ENCODE peak calls at places on chromosomes 3 and 15, in five cellular contexts. One of them, this sample, is unnamed.

GRCh38 chr3:69451594-69451993 is 65.7 kb upstream of the FRMD4B start:
- DNase-seq in DND-41: no peak
- DNase-seq in body of pancreas: no peak
- DNase-seq in IMR-90: no peak
- DNase-seq in foreskin keratinocyte: no peak
- DNase-seq in this sample: no peak

GRCh38 chr3:196317702-196318467 is at the start of gene DYNLT2B:
- DNase-seq in foreskin keratinocyte: peak
- DNase-seq in body of pancreas: peak
- DNase-seq in IMR-90: peak
- DNase-seq in DND-41: peak
- DNase-seq in this sample: peak

GRCh38 chr3:141680620-141681389 is 57.3 kb upstream of the RNF7 start:
- DNase-seq in DND-41: peak
- DNase-seq in body of pancreas: peak
- DNase-seq in IMR-90: peak
- DNase-seq in foreskin keratinocyte: peak
- DNase-seq in this sample: peak

GRCh38 chr15:78414608-78415250 is 23.3 kb upstream of the IREB2 start:
- DNase-seq in foreskin keratinocyte: no peak
- DNase-seq in DND-41: no peak
- DNase-seq in body of pancreas: no peak
- DNase-seq in IMR-90: no peak
- DNase-seq in this sample: no peak

GRCh38 chr3:14234197-14235002 is 55.8 kb downstream of the LSM3 start:
- DNase-seq in foreskin keratinocyte: peak
- DNase-seq in DND-41: no peak
- DNase-seq in body of pancreas: no peak
- DNase-seq in IMR-90: peak
- DNase-seq in this sample: no peak

GRCh38 chr3:30913176-30913575 is 18.7 kb upstream of the GADL1 start:
- DNase-seq in foreskin keratinocyte: no peak
- DNase-seq in IMR-90: no peak
- DNase-seq in DND-41: no peak
- DNase-seq in body of pancreas: no peak
- DNase-seq in this sample: peak

GRCh38 chr3:37601832-37602231 is 259.8 kb upstream of the CTDSPL start:
- DNase-seq in DND-41: no peak
- DNase-seq in IMR-90: no peak
- DNase-seq in body of pancreas: no peak
- DNase-seq in foreskin keratinocyte: no peak
- DNase-seq in this sample: no peak

GRCh38 chr15:60859996-60860494 is 369.1 kb downstream of the RORA start:
- DNase-seq in body of pancreas: no peak
- DNase-seq in IMR-90: peak
- DNase-seq in DND-41: no peak
- DNase-seq in foreskin keratinocyte: peak
- DNase-seq in this sample: no peak

GRCh38 chr15:40320931-40321371 is 2.5 kb upstream of the INAFM2 start:
- DNase-seq in body of pancreas: peak
- DNase-seq in IMR-90: peak
- DNase-seq in DND-41: peak
- DNase-seq in foreskin keratinocyte: no peak
- DNase-seq in this sample: peak

GRCh38 chr3:109952924-109953323 is 615.6 kb upstream of the DPPA4 start:
- DNase-seq in body of pancreas: no peak
- DNase-seq in DND-41: no peak
- DNase-seq in IMR-90: peak
- DNase-seq in foreskin keratinocyte: no peak
- DNase-seq in this sample: peak

GRCh38 chr15:98815207-98815606 is 166.9 kb downstream of the IGF1R start:
- DNase-seq in IMR-90: no peak
- DNase-seq in body of pancreas: no peak
- DNase-seq in DND-41: no peak
- DNase-seq in foreskin keratinocyte: no peak
- DNase-seq in this sample: no peak

GRCh38 chr15:101296418-101297405 is 1.7 kb upstream of the SNRPA1 start:
- DNase-seq in foreskin keratinocyte: peak
- DNase-seq in body of pancreas: no peak
- DNase-seq in IMR-90: peak
- DNase-seq in DND-41: no peak
- DNase-seq in this sample: no peak

GRCh38 chr15:45794768-45795486 is 160.1 kb downstream of the SQOR start:
- DNase-seq in foreskin keratinocyte: no peak
- DNase-seq in IMR-90: no peak
- DNase-seq in body of pancreas: no peak
- DNase-seq in DND-41: no peak
- DNase-seq in this sample: no peak

GRCh38 chr15:69860316-69860715 is 237.4 kb downstream of the TLE3 start:
- DNase-seq in body of pancreas: no peak
- DNase-seq in IMR-90: no peak
- DNase-seq in foreskin keratinocyte: no peak
- DNase-seq in DND-41: no peak
- DNase-seq in this sample: no peak

DNA sequence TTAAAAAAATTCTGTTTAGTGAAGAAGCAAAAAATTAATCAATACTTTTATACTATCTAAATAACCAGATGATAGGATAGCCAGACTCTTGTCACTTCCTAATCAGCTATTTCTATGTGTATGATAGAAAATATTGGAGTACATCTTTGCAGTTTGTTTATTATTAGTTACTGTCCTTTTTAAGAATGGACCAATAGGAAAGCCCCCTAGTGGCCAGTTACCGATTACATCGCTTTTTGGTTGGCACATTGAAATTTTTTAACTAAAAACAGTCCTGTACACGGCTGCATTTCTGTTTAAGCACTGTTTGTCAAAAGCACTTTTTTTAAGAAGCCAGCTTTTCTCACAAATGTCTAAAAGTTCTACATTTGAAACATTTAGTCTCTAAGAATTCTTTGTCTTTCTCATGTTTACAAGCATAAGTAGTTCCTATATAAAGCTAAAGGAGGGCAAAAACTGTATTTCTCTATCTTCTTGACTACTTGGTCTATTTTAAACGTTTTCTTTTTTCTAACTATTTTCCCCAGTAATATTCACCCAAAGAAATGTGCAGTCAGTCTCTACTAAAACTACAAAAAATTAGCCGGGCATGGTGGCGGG is 253.2 kb upstream of the LRTM1 start:
- DNase-seq in IMR-90: no peak
- DNase-seq in DND-41: peak
- DNase-seq in foreskin keratinocyte: no peak
- DNase-seq in body of pancreas: peak
- DNase-seq in this sample: peak
- H3K27ac ChIP-seq in IMR-90: no peak
- H3K27ac ChIP-seq in DND-41: no peak
- H3K27ac ChIP-seq in foreskin keratinocyte: no peak
- H3K27ac ChIP-seq in body of pancreas: no peak
- H3K27ac ChIP-seq in this sample: no peak

DNA sequence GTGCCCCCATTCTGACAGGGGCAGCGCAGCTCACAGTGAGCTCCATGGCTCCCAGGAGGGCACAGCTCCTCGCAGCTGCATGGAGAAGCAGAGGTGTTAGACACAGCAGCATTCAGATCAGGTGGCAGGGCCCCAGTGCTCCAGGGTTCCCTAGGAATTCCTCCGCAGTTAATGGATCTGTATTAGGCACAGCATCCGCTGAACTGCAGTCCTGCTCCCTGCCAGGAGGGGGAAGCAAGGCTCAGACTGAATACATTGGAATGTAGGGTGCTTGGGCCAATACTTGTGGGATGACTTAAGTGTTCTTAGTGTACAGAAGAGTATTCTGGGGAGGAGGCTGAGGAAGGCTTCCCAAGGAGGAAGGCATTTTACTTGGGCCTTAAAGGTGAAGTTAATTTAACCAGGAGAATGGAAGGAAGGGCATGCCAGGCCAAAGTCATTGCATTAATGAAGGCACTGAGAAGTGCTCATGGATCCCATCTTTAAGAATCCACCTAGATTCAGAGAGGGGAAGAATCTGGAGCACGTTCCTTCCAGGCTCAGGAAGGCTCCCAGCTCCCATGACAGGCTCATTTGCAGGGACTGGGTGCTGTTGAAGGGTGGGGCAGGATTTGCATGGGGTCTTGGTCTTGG is 111.6 kb downstream of the RAB11A start:
- DNase-seq in DND-41: peak
- DNase-seq in IMR-90: peak
- DNase-seq in foreskin keratinocyte: peak
- DNase-seq in body of pancreas: peak
- DNase-seq in this sample: peak
- TF ChIP-seq CTCF in DND-41: peak
- TF ChIP-seq CTCF in IMR-90: peak
- TF ChIP-seq CTCF in foreskin keratinocyte: peak
- TF ChIP-seq CTCF in body of pancreas: peak
- TF ChIP-seq CTCF in this sample: peak

GRCh38 chr3:174937488-174937887 is 78.4 kb downstream of the NAALADL2 start:
- DNase-seq in DND-41: no peak
- DNase-seq in body of pancreas: no peak
- DNase-seq in foreskin keratinocyte: peak
- DNase-seq in IMR-90: peak
- DNase-seq in this sample: peak
- H3K27ac ChIP-seq in DND-41: no peak
- H3K27ac ChIP-seq in body of pancreas: no peak
- H3K27ac ChIP-seq in foreskin keratinocyte: no peak
- H3K27ac ChIP-seq in IMR-90: no peak
- H3K27ac ChIP-seq in this sample: no peak

DNA sequence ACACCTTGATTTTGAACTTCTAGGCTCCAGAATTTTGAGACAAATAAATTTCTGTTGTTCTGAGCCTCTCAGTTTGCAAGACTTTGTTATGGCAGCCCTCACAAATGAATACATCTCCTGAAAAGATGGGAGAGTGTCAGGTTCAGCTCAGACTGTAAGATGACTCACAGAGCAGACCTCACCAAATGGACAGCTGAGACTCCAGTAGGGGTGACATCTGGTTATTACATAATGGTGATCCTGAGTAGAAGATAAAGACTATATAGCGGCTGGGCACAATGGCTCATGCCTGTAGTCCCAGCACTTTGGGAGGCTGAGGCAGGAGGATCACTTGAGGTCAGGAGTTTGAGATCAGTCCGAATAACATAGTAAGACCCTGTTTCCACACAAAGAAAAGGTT is 26.2 kb upstream of the MTMR14 start:
- DNase-seq in DND-41: no peak
- DNase-seq in IMR-90: peak
- DNase-seq in foreskin keratinocyte: peak
- DNase-seq in body of pancreas: no peak
- DNase-seq in this sample: peak
- TF ChIP-seq CTCF in DND-41: no peak
- TF ChIP-seq CTCF in IMR-90: no peak
- TF ChIP-seq CTCF in foreskin keratinocyte: no peak
- TF ChIP-seq CTCF in body of pancreas: no peak
- TF ChIP-seq CTCF in this sample: no peak

GRCh38 chr3:72282918-72283317 is 498.0 kb upstream of the PROK2 start:
- DNase-seq in foreskin keratinocyte: no peak
- DNase-seq in body of pancreas: no peak
- DNase-seq in IMR-90: no peak
- DNase-seq in DND-41: no peak
- DNase-seq in this sample: no peak

GRCh38 chr3:72279068-72279598 is 494.2 kb upstream of the PROK2 start:
- DNase-seq in body of pancreas: no peak
- DNase-seq in DND-41: no peak
- DNase-seq in foreskin keratinocyte: no peak
- DNase-seq in IMR-90: no peak
- DNase-seq in this sample: no peak

GRCh38 chr3:72281551-72281950 is 496.6 kb upstream of the PROK2 start:
- DNase-seq in foreskin keratinocyte: no peak
- DNase-seq in IMR-90: no peak
- DNase-seq in body of pancreas: no peak
- DNase-seq in DND-41: no peak
- DNase-seq in this sample: no peak

GRCh38 chr3:72279631-72280041 is 494.7 kb upstream of the PROK2 start:
- DNase-seq in IMR-90: no peak
- DNase-seq in foreskin keratinocyte: no peak
- DNase-seq in DND-41: no peak
- DNase-seq in body of pancreas: no peak
- DNase-seq in this sample: no peak

GRCh38 chr3:72280876-72281275 is 495.9 kb upstream of the PROK2 start:
- DNase-seq in IMR-90: no peak
- DNase-seq in foreskin keratinocyte: no peak
- DNase-seq in body of pancreas: no peak
- DNase-seq in DND-41: no peak
- DNase-seq in this sample: no peak
- H3K27ac ChIP-seq in IMR-90: no peak
- H3K27ac ChIP-seq in foreskin keratinocyte: no peak
- H3K27ac ChIP-seq in body of pancreas: no peak
- H3K27ac ChIP-seq in DND-41: no peak
- H3K27ac ChIP-seq in this sample: no peak

GRCh38 chr3:65245133-65246076 is 557.6 kb upstream of the ADAMTS9 start:
- DNase-seq in DND-41: no peak
- DNase-seq in IMR-90: peak
- DNase-seq in foreskin keratinocyte: peak
- DNase-seq in body of pancreas: no peak
- DNase-seq in this sample: no peak
- TF ChIP-seq CTCF in DND-41: peak
- TF ChIP-seq CTCF in IMR-90: peak
- TF ChIP-seq CTCF in foreskin keratinocyte: peak
- TF ChIP-seq CTCF in body of pancreas: peak
- TF ChIP-seq CTCF in this sample: peak

GRCh38 chr3:89198598-89198997 is 91.2 kb downstream of the EPHA3 start:
- DNase-seq in body of pancreas: no peak
- DNase-seq in IMR-90: no peak
- DNase-seq in foreskin keratinocyte: no peak
- DNase-seq in DND-41: no peak
- DNase-seq in this sample: no peak
- H3K27ac ChIP-seq in body of pancreas: no peak
- H3K27ac ChIP-seq in IMR-90: no peak
- H3K27ac ChIP-seq in foreskin keratinocyte: no peak
- H3K27ac ChIP-seq in DND-41: no peak
- H3K27ac ChIP-seq in this sample: no peak